ENCODE peak calls at places on chromosomes 4 and X, in four cellular contexts. V is CD8-positive, alpha-beta T cell; E is CD4-positive, alpha-beta memory T cell; A is ovary. O is an unnamed sample.

GRCh38 chr4:130296448-130296847 is 1200.5 kb downstream of the C4orf33 start:
- DNase-seq in V (no peak), E (no peak), A (no peak), O (no peak)

GRCh38 chrX:64205441-64205734 is at the start of gene AMER1:
- DNase-seq in A (no peak), V (no peak), E (no peak), O (no peak)

GRCh38 chr4:141196227-141196928 is 24.3 kb upstream of the ZNF330 start:
- DNase-seq in E (no peak), A (no peak), V (no peak), O (no peak)

GRCh38 chrX:48802089-48802812 is 384 bp downstream of the HDAC6 start:
- DNase-seq in A (peak; percentile 79), E (no peak), V (peak; percentile 17), O (peak; percentile 65)

GRCh38 chrX:47178337-47178736 is 15.3 kb upstream of the UBA1 start:
- DNase-seq in E (no peak), V (no peak), A (no peak), O (no peak)

GRCh38 chr4:86359944-86360478 is at the start of gene MAPK10:
- DNase-seq in V (peak; percentile 2), A (peak; percentile 53), E (peak; percentile 71), O (peak; percentile 6)

GRCh38 chrX:100368167-100368566 is 41.9 kb downstream of the PCDH19 start:
- DNase-seq in E (peak; percentile 2), A (no peak), V (no peak), O (no peak)

GRCh38 chr4:184255917-184256642 is 38.4 kb upstream of the ENPP6 start:
- DNase-seq in E (no peak), V (no peak), A (no peak), O (no peak)

GRCh38 chrX:22666441-22666840 is 333.3 kb upstream of the DDX53 start:
- DNase-seq in E (no peak), V (no peak), A (no peak), O (no peak)

GRCh38 chrX:39983715-39984114 is 114.0 kb downstream of the BCOR start:
- DNase-seq in V (no peak), A (no peak), E (no peak), O (no peak)

GRCh38 chr4:186832906-186833305 is 109.2 kb upstream of the FAT1 start:
- DNase-seq in V (no peak), E (no peak), A (no peak), O (no peak)

GRCh38 chr4:74714731-74715130 is 79.6 kb downstream of the BTC start:
- DNase-seq in E (no peak), A (no peak), V (no peak), O (no peak)

GRCh38 chr4:44623687-44624086 is 27.7 kb downstream of the YIPF7 start:
- DNase-seq in A (no peak), E (no peak), V (no peak), O (no peak)

GRCh38 chr4:174631901-174632758 is 109.8 kb upstream of the HPGD start:
- DNase-seq in E (peak; percentile 25), A (no peak), V (no peak), O (no peak)

GRCh38 chr4:61201562-61202099 is 1.5 kb downstream of the ADGRL3 start:
- DNase-seq in V (no peak), A (no peak), E (peak; percentile 0), O (no peak)
- H3K27ac ChIP-seq in V (no peak overlapping the region), A (no peak overlapping the region), E (no peak overlapping the region), O (peak overlapping the region; percentile 57)

GRCh38 chrX:129953881-129954280 is 28.6 kb upstream of the BCORL1 start:
- DNase-seq in E (no peak), A (no peak), V (no peak), O (no peak)
- H3K27me3 ChIP-seq in E (no peaks in the 10 kb centered on the region), A (no peaks in the 10 kb centered on the region), V (no peaks in the 10 kb centered on the region), O (no peaks in the 10 kb centered on the region)

DNA sequence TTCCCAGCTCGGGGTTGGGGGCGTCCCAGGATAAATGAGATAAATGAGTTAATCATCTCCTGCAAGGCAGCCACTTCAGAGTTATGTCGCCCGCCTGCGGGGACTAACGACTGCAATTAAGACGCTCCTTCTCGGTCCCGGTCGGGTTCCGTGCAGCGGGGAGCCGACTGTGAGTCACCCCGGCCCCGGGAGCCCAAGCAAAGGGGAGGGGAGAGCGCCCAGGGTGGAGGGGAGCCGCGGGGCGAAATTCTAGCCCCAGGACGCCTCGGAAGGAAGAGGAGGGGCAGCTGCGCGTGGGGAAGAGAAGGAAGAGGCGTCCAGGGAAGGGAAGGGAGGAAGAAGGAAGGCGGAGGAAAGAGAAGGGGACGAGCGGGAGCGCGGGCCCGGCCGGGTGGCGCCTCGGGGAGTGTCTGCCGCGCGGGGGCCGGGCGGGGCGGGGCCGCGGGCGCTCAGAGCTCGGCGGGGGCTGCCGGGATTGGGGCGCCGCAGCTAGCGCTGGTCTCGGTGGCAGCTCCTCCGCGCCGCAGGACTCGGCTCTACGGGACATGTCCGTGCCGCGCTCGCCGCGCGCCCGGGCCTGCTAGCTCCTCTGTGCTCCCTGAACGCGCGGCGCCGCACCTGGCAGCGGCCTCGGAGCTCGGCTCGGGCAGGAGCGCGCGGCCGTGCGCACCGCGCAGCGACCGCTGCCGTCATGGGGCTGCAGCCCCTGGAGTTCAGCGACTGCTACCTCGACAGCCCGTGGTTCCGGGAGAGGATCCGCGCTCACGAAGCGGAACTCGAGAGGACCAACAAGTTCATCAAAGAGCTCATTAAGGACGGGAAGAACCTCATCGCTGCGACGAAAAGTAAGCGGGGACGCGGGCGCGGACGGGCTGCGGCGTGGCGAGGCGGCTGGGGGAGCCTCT is at the start of gene ARHGAP10:
- DNase-seq in V (peak; percentile 48), A (peak; percentile 76), E (peak; percentile 64), O (peak; percentile 37)
- H3K27ac ChIP-seq in V (peak within 1 kb of the TSS; percentile 60), A (peak within 1 kb of the TSS; percentile 97), E (peak within 1 kb of the TSS; percentile 57), O (peak within 1 kb of the TSS; percentile 90)

DNA sequence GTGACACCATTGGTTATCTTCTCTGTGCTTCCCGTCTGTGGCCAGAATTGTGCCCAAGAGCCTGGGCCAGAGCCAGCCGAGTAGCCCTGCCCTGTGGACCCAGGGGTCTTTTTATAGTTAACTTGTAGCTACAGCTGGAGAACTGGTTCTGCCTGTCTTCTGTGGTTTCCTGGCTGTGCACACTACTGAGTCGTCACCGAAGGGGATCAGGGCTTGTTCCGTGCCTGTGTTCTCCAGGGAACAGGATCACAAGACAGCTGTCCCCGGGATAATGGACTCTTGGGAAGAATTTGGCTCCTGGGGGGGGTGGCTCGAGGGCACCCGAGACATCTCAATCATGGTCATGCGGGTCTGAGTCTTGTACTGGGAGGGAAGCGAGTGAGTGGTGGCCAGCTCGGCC is 22.1 kb upstream of the OPN1LW start:
- DNase-seq in A (no peak), V (no peak), E (no peak), O (no peak)
- H3K27me3 ChIP-seq in A (no peaks in the 10 kb centered on the region), V (no peaks in the 10 kb centered on the region), E (no peaks in the 10 kb centered on the region), O (no peaks in the 10 kb centered on the region)

GRCh38 chrX:68113837-68114572 is 319.3 kb downstream of the OPHN1 start:
- DNase-seq in E (no peak), A (no peak), V (no peak), O (no peak)
- H3K27ac ChIP-seq in E (no peak overlapping the region), A (no peak overlapping the region), V (no peak overlapping the region), O (no peak overlapping the region)

GRCh38 chr4:818106-818921 is 7.6 kb downstream of the CPLX1 start:
- DNase-seq in E (no peak), A (no peak), V (no peak), O (no peak)
- H3K27me3 ChIP-seq in E (no peaks in the 10 kb centered on the region), A (no peaks in the 10 kb centered on the region), V (peaks cover under 1% of the 10 kb centered on the region), O (no peaks in the 10 kb centered on the region)

GRCh38 chrX:118802857-118803256 is 20.8 kb upstream of the ZCCHC12 start:
- DNase-seq in A (no peak), E (no peak), V (no peak), O (no peak)

GRCh38 chrX:118807151-118808017 is 16.2 kb upstream of the ZCCHC12 start:
- DNase-seq in V (peak; percentile 10), A (peak; percentile 22), E (peak; percentile 22), O (no peak)
- H3K27ac ChIP-seq in V (no peak overlapping the region), A (no peak overlapping the region), E (no peak overlapping the region), O (no peak overlapping the region)

O was measured in thoracic aorta.